ENCODE peak calls at places on chromosomes 2 and 18, in nine cellular contexts. S is HT1080, W is amniotic stem cell, R is AG10803, V is NCI-H1417, Z is iPS DF 6.9, F is Panc1, G is HEK293T, E is astrocyte of the hippocampus. D is an unnamed sample.

GRCh38 chr18:48314694-48315093 is 94.5 kb downstream of the ZBTB7C start:
- DNase-seq in R (no peak), E (no peak), S (no peak), G (no peak), Z (no peak), V (peak; percentile 84), F (no peak), W (no peak), D (no peak)

GRCh38 chr2:190382851-190383250 is 25.3 kb upstream of the MFSD6 start:
- DNase-seq in S (peak; percentile 46), V (peak; percentile 28), F (peak; percentile 28), E (peak; percentile 44), G (peak; percentile 14), R (peak; percentile 29), Z (no peak), W (no peak), D (no peak)

GRCh38 chr2:162840598-162841246 is 2.2 kb upstream of the KCNH7 start:
- DNase-seq in W (peak; percentile 20), R (peak; percentile 25), F (no peak), G (peak; percentile 53), V (no peak), Z (peak; percentile 82), E (peak; percentile 92), S (peak; percentile 72), D (no peak)

GRCh38 chr2:105325389-105325963 is 4.1 kb downstream of the TGFBRAP1 start:
- DNase-seq in V (no peak), F (no peak), G (no peak), R (peak; percentile 85), W (no peak), Z (no peak), E (peak; percentile 32), S (no peak), D (peak; percentile 59)

GRCh38 chr2:238489431-238489830 is 62.7 kb downstream of the ASB1 start:
- DNase-seq in G (no peak), W (no peak), E (no peak), Z (no peak), F (no peak), V (no peak), R (no peak), S (no peak), D (no peak)

GRCh38 chr2:46492301-46492700 is 12.9 kb downstream of the TMEM247 start:
- DNase-seq in S (no peak), E (no peak), G (no peak), F (no peak), V (no peak), R (no peak), Z (no peak), W (no peak), D (no peak)

GRCh38 chr18:41870817-41871216 is 84.2 kb upstream of the PIK3C3 start:
- DNase-seq in R (no peak), V (no peak), E (no peak), W (no peak), F (no peak), S (peak; percentile 89), G (no peak), Z (no peak), D (no peak)

GRCh38 chr2:233059797-233060499 is at the start of gene INPP5D:
- DNase-seq in S (no peak), R (no peak), F (no peak), Z (no peak), G (no peak), W (no peak), E (no peak), V (no peak), D (peak; percentile 90)

GRCh38 chr2:46179037-46179621 is 118.1 kb upstream of the EPAS1 start:
- DNase-seq in R (peak; percentile 97), E (peak; percentile 75), Z (no peak), F (no peak), V (no peak), S (peak; percentile 89), W (peak; percentile 77), G (no peak), D (no peak)

GRCh38 chr2:150526827-150527226 is 39.4 kb upstream of the RND3 start:
- DNase-seq in F (peak; percentile 84), E (peak; percentile 90), G (no peak), S (peak; percentile 93), V (no peak), Z (no peak), R (peak; percentile 96), W (peak; percentile 94), D (no peak)

GRCh38 chr2:46650556-46651001 is 171.2 kb downstream of the TMEM247 start:
- DNase-seq in W (peak; percentile 72), Z (peak; percentile 73), V (peak; percentile 57), R (peak; percentile 84), G (peak; percentile 69), S (peak; percentile 74), F (peak; percentile 75), E (peak; percentile 89), D (peak; percentile 27)

GRCh38 chr2:231342111-231342711 is 53.3 kb upstream of the B3GNT7 start:
- DNase-seq in V (no peak), Z (no peak), G (no peak), S (no peak), E (no peak), R (no peak), F (no peak), W (no peak), D (no peak)

GRCh38 chr2:216775043-216775453 is 79.7 kb upstream of the IGFBP5 start:
- DNase-seq in G (no peak), R (peak; percentile 97), W (peak; percentile 63), V (no peak), E (peak; percentile 96), S (peak; percentile 96), F (no peak), Z (no peak), D (no peak)